ENCODE peak calls at places on chromosomes 4 and X, in five cellular contexts. Z is testis, N is transverse colon, E is A549, T is uterus. P is an unnamed sample.

GRCh38 chr4:99612281-99612680 is 37.7 kb downstream of the MTTP start:
- DNase-seq in E (no peak), Z (no peak), T (no peak), N (no peak), P (no peak)

GRCh38 chr4:85774489-85774888 is 299.5 kb downstream of the ARHGAP24 start:
- DNase-seq in E (no peak), T (no peak), N (no peak), Z (no peak), P (no peak)

GRCh38 chr4:86825511-86825910 is 23.7 kb downstream of the SLC10A6 start:
- DNase-seq in Z (no peak), N (no peak), T (no peak), E (no peak), P (no peak)

GRCh38 chrX:9788908-9789307 is 2.7 kb downstream of the SHROOM2 start:
- DNase-seq in Z (no peak), T (no peak), E (no peak), N (no peak), P (no peak)

GRCh38 chr4:120331486-120332281 is 265.0 kb upstream of the MAD2L1 start:
- DNase-seq in T (no peak), Z (no peak), E (no peak), N (no peak), P (no peak)

GRCh38 chr4:6371827-6372226 is 100.6 kb downstream of the PPP2R2C start:
- DNase-seq in T (no peak), Z (no peak), N (no peak), E (no peak), P (no peak)

GRCh38 chr4:85717847-85718246 is 242.9 kb downstream of the ARHGAP24 start:
- DNase-seq in Z (no peak), E (no peak), N (no peak), T (no peak), P (no peak)

GRCh38 chr4:162061214-162061613 is 102.6 kb downstream of the FSTL5 start:
- DNase-seq in Z (no peak), N (no peak), E (no peak), T (no peak), P (no peak)

GRCh38 chr4:3234171-3235029 is 14.6 kb upstream of the MSANTD1 start:
- DNase-seq in E (no peak), N (no peak), T (no peak), Z (no peak), P (no peak)

GRCh38 chrX:117653396-117653795 is 463.2 kb downstream of the KLHL13 start:
- DNase-seq in T (no peak), N (no peak), Z (no peak), E (no peak), P (no peak)

GRCh38 chrX:135327299-135327698 is 18.0 kb downstream of the ETDC start:
- DNase-seq in T (no peak), E (no peak), N (no peak), Z (no peak), P (no peak)

GRCh38 chr4:110636677-110637407 is 14.0 kb upstream of the PITX2 start:
- DNase-seq in T (no peak), Z (no peak), E (peak; percentile 56), N (peak; percentile 73), P (no peak)

GRCh38 chr4:110636231-110636676 is 13.4 kb upstream of the PITX2 start:
- DNase-seq in N (no peak), Z (no peak), E (peak; percentile 11), T (no peak), P (no peak)

GRCh38 chr4:110634320-110635154 is 11.7 kb upstream of the PITX2 start:
- DNase-seq in E (no peak), N (no peak), T (no peak), Z (no peak), P (no peak)

GRCh38 chr4:110633358-110634319 is 10.8 kb upstream of the PITX2 start:
- DNase-seq in Z (no peak), E (no peak), N (no peak), T (no peak), P (no peak)

DNA sequence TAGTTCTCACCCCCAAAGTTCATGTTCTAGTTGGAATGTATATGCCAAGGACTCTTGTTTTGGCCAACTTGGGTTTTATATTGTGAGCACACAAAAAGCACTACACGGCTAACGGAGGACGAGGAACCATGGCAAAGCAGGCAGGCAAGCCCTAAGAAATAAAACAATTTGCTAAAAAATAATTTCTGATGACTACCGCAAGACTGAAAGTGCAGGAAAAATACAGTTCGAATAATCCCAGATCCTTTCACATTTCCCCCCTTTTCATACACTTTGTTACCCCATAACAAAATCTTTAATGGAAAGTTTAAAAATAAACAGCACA is 12.2 kb upstream of the PITX2 start:
- DNase-seq in Z (no peak), N (no peak), T (no peak), E (no peak), P (no peak)
- H3K4me3 ChIP-seq in Z (no peak overlapping the region), N (no peak overlapping the region), T (no peak overlapping the region), E (no peak overlapping the region), P (no peak overlapping the region)

DNA sequence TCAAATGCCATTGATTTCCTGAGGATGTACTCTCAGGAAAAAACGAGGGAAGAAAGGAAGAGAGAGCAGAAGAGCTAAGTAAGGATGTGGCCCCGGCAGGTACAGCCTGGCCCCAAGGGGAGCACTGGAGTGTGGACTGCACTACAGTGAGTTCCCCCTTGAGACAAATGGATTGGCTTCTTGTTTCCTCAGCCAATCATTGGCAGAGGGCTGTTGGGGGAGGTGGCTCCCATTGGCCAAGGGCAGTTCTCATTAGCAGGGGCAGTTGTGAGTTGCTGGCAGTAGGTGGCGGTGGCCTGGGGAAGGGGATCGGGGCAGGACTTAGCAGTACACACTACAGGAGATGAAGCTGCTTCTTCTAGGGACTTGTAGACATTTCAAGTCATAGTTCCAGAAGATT is 24.1 kb upstream of the OCIAD2 start:
- DNase-seq in T (no peak), Z (no peak), E (no peak), N (no peak), P (no peak)
- TF ChIP-seq CTCF in T (no peak), Z (no peak), E (no peak), N (no peak), P (no peak)

GRCh38 chrX:107825698-107826285 is at the start of gene MID2:
- DNase-seq in Z (peak; percentile 80), T (peak; percentile 66), E (peak; percentile 46), N (peak; percentile 69), P (peak; percentile 54)
- TF ChIP-seq POLR2A in Z (no peak), T (no peak), E (peak; percentile 16), N (peak; percentile 22), P (no peak)

DNA sequence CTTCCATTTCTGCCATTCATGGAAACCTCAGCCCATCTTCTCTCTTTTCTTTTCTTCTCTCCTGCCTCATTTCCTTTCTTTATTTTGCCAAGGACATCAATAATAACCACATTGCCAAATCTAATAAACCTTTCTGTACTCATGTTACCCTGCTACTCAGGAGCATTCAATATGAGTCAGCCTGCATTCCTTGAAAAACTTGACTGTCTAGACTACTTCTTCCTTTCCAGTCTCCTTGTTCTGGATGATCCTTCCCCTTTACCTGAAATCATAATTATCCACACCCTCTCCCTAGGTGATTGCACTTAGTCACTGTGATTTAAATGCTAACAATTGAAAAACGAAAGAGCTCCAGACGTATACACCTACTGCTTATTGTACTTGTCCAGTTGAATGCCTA is 253.2 kb upstream of the CENPE start:
- DNase-seq in T (no peak), N (no peak), Z (no peak), E (no peak), P (no peak)
- H3K4me3 ChIP-seq in T (no peak overlapping the region), N (no peak overlapping the region), Z (no peak overlapping the region), E (no peak overlapping the region), P (no peak overlapping the region)

GRCh38 chrX:107541244-107541643 is 87.1 kb upstream of the PRPS1 start:
- DNase-seq in N (no peak), Z (no peak), T (no peak), E (no peak), P (no peak)

GRCh38 chrX:107542500-107542899 is 85.8 kb upstream of the PRPS1 start:
- DNase-seq in E (no peak), Z (peak; percentile 21), T (no peak), N (no peak), P (no peak)

GRCh38 chrX:107537815-107538214 is 88.4 kb downstream of the FRMPD3 start:
- DNase-seq in E (peak; percentile 21), T (no peak), Z (peak; percentile 50), N (no peak), P (no peak)
- TF ChIP-seq CTCF in E (peak; percentile 59), T (no peak), Z (peak; percentile 17), N (peak; percentile 16), P (peak; percentile 19)

GRCh38 chrX:19091596-19091995 is 30.7 kb downstream of the ADGRG2 start:
- DNase-seq in T (no peak), E (no peak), Z (no peak), N (no peak), P (no peak)

GRCh38 chrX:19089555-19090040 is 32.7 kb downstream of the ADGRG2 start:
- DNase-seq in Z (no peak), N (no peak), E (no peak), T (no peak), P (no peak)

GRCh38 chrX:19085975-19086772 is 36.1 kb downstream of the ADGRG2 start:
- DNase-seq in N (no peak), Z (no peak), T (no peak), E (no peak), P (no peak)
- TF ChIP-seq POLR2A in N (no peak), Z (no peak), T (no peak), E (no peak), P (no peak)

DNA sequence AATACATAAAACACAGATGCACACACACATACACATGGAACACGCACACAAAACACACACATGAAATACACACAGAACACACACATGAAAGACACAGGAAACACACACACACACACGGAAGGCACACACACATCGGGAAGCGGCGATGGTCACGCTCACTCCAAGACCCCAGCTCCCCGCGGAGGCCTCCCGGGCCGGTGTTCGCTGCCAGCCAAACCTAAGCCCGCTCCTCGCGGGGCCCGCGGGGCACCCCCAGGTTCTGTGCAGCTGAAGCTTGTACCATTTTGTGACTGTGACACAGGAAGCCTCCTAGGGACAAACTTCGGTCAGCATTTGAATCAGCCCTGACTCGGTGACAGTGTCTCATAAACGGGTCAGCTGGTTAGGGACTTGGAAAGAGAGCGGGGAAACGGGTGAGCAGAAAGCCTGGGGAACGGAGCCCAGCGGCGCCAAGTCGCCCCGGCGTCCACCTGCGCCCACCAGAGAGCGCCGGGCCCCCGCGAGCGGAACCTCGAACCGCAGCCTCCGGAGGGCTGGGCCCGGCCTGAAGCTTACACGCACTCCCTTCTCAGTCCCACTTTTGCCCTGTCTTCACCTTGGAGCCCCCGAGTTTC is 32.2 kb downstream of the F11 start:
- DNase-seq in T (no peak), E (no peak), N (no peak), Z (no peak), P (no peak)
- H3K4me3 ChIP-seq in T (no peak overlapping the region), E (no peak overlapping the region), N (no peak overlapping the region), Z (no peak overlapping the region), P (no peak overlapping the region)